ENCODE peak calls at places on chromosomes 6 and 20, in five cellular contexts. X is neural crest cell, Z is GM23338, I is IMR-90, T is HFFc6. W is an unnamed sample.

GRCh38 chr6:150567823-150568383 is 31.8 kb upstream of the PLEKHG1 start:
- DNase-seq in X (no peak), Z (no peak), I (no peak), T (no peak), W (no peak)

GRCh38 chr6:71404145-71404966 is 115.7 kb downstream of the OGFRL1 start:
- DNase-seq in X (no peak), Z (peak), I (peak), T (peak), W (peak)

GRCh38 chr6:18640754-18641153 is 253.6 kb downstream of the RNF144B start:
- DNase-seq in X (no peak), Z (no peak), I (no peak), T (no peak), W (no peak)

GRCh38 chr6:130995783-130996447 is 67.1 kb downstream of the EPB41L2 start:
- DNase-seq in X (no peak), Z (no peak), I (peak), T (no peak), W (peak)

GRCh38 chr20:45049904-45050471 is 50.9 kb downstream of the KCNS1 start:
- DNase-seq in X (peak), Z (no peak), I (no peak), T (no peak), W (no peak)

GRCh38 chr20:50321797-50322480 is 131.3 kb downstream of the CEBPB start:
- DNase-seq in X (no peak), Z (no peak), I (peak), T (no peak), W (peak)

GRCh38 chr6:148497256-148497655 is 154.6 kb downstream of the SASH1 start:
- DNase-seq in X (no peak), Z (no peak), I (peak), T (peak), W (peak)

GRCh38 chr6:148272084-148272483 is 70.6 kb upstream of the SASH1 start:
- DNase-seq in X (no peak), Z (no peak), I (peak), T (peak), W (peak)

GRCh38 chr6:85452441-85452881 is 2.6 kb downstream of the NT5E start:
- DNase-seq in X (no peak), Z (no peak), I (peak), T (peak), W (peak)

GRCh38 chr6:137240168-137240567 is 21.0 kb upstream of the IFNGR1 start:
- DNase-seq in X (no peak), Z (no peak), I (peak), T (peak), W (peak)

GRCh38 chr6:65123516-65123915 is 583.5 kb downstream of the EYS start:
- DNase-seq in X (no peak), Z (no peak), I (peak), T (no peak), W (no peak)

GRCh38 chr6:18424201-18424600 is 37.1 kb downstream of the RNF144B start:
- DNase-seq in X (no peak), Z (peak), I (no peak), T (no peak), W (no peak)

GRCh38 chr20:13333036-13333435 is 112.0 kb downstream of the ISM1 start:
- DNase-seq in X (no peak), Z (no peak), I (no peak), T (no peak), W (no peak)

GRCh38 chr6:11428895-11429294 is 108.7 kb upstream of the TMEM170B start:
- DNase-seq in X (no peak), Z (peak), I (peak), T (peak), W (peak)

GRCh38 chr6:12297363-12298016 is 7.3 kb downstream of the EDN1 start:
- DNase-seq in X (no peak), Z (no peak), I (no peak), T (no peak), W (no peak)

GRCh38 chr6:113818528-113818927 is 38.6 kb upstream of the MARCKS start:
- DNase-seq in X (no peak), Z (no peak), I (peak), T (no peak), W (peak)

GRCh38 chr20:47227576-47227975 is 128.9 kb downstream of the ZMYND8 start:
- DNase-seq in X (no peak), Z (no peak), I (no peak), T (no peak), W (no peak)

GRCh38 chr20:23546435-23547144 is 21.7 kb downstream of the CST9L start:
- DNase-seq in X (no peak), Z (no peak), I (no peak), T (no peak), W (no peak)

GRCh38 chr20:49675368-49676151 is 38.1 kb downstream of the B4GALT5 start:
- DNase-seq in X (no peak), Z (no peak), I (no peak), T (no peak), W (no peak)

GRCh38 chr20:35010405-35011192 is 54.9 kb downstream of the MYH7B start:
- DNase-seq in X (no peak), Z (no peak), I (no peak), T (no peak), W (no peak)

GRCh38 chr20:25439328-25439727 is 31.9 kb downstream of the GINS1 start:
- DNase-seq in X (no peak), Z (no peak), I (no peak), T (no peak), W (no peak)

GRCh38 chr20:25197173-25197869 is 1.8 kb downstream of the ENTPD6 start:
- DNase-seq in X (no peak), Z (peak), I (no peak), T (no peak), W (no peak)

GRCh38 chr6:105428342-105428957 is 25.6 kb upstream of the PREP start:
- DNase-seq in X (no peak), Z (no peak), I (peak), T (peak), W (peak)

GRCh38 chr20:45347297-45347935 is 808 bp downstream of the SDC4 start:
- DNase-seq in X (no peak), Z (no peak), I (no peak), T (no peak), W (no peak)

GRCh38 chr6:109762166-109762565 is 71.1 kb downstream of the FIG4 start:
- DNase-seq in X (no peak), Z (no peak), I (no peak), T (no peak), W (no peak)

GRCh38 chr20:17610566-17611289 is 40.9 kb downstream of the DSTN start:
- DNase-seq in X (no peak), Z (peak), I (no peak), T (no peak), W (peak)

GRCh38 chr6:84652356-84653026 is 111.9 kb downstream of the TBX18 start:
- DNase-seq in X (no peak), Z (no peak), I (peak), T (peak), W (peak)

GRCh38 chr6:108944707-108945685 is 96.8 kb downstream of the ARMC2 start:
- DNase-seq in X (no peak), Z (no peak), I (peak), T (peak), W (peak)

GRCh38 chr6:107509506-107509905 is 19.6 kb downstream of the SOBP start:
- DNase-seq in X (no peak), Z (peak), I (peak), T (no peak), W (no peak)

GRCh38 chr6:38554700-38555413 is 84.9 kb downstream of the BTBD9 start:
- DNase-seq in X (no peak), Z (peak), I (peak), T (peak), W (peak)

DNA sequence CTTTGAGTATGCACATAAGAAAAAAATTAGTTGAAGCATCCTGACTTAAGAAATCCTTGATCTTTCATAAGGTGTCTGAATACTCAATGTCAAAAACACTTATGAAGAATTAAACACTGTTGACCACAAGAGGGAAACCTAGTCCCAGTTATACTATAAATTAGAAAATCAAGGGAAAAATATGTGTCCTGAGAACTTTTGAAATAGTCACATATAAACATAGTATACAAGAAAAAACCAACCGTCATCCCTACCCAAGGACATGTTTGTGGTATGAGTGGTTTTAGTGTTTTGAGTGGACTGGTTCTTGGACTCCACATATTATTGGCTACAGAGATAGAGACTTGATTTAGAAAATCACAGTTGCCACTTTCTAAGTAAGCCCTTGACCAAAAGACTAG is 7.6 kb upstream of the HLA-DRA start:
- DNase-seq in X (no peak), Z (peak), I (peak), T (peak), W (peak)
- TF ChIP-seq CTCF in X (peak), Z (no peak), I (peak), T (peak), W (peak)

GRCh38 chr20:20184711-20185110 is 132.4 kb downstream of the CFAP61 start:
- DNase-seq in X (no peak), Z (no peak), I (no peak), T (no peak), W (no peak)

GRCh38 chr20:20181322-20181721 is 129.0 kb downstream of the CFAP61 start:
- DNase-seq in X (no peak), Z (no peak), I (no peak), T (no peak), W (no peak)

GRCh38 chr20:20188647-20189046 is 136.3 kb downstream of the CFAP61 start:
- DNase-seq in X (no peak), Z (no peak), I (no peak), T (no peak), W (no peak)

DNA sequence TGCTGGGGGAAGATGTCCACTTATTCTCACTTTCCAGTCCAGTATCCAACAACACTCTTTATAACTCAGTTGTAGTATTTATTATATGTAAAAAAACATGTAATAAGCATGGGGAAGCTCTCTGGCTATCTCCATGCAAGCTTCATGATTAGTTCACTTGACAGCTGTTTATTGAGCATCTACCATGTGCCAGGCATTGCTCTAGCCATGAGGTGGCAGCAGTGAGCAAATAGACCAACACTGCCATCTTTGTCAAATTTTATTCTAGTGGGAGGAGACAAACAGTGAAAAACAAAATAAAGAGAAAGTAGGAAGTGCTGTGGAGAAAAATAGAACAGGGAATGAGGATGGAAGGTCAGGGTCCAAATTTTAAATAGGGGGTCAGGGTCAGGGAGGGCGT is 131.8 kb downstream of the CFAP61 start:
- DNase-seq in X (no peak), Z (peak), I (no peak), T (no peak), W (no peak)
- TF ChIP-seq CTCF in X (peak), Z (peak), I (peak), T (peak), W (peak)

GRCh38 chr6:159104931-159105330 is 60.1 kb upstream of the TAGAP start:
- DNase-seq in X (no peak), Z (no peak), I (no peak), T (no peak), W (no peak)

GRCh38 chr6:159102373-159103160 is 57.8 kb upstream of the TAGAP start:
- DNase-seq in X (no peak), Z (no peak), I (no peak), T (no peak), W (no peak)

GRCh38 chr6:159105716-159106115 is 60.9 kb upstream of the TAGAP start:
- DNase-seq in X (no peak), Z (no peak), I (no peak), T (no peak), W (peak)

GRCh38 chr6:159103396-159104162 is 58.8 kb upstream of the TAGAP start:
- DNase-seq in X (no peak), Z (peak), I (no peak), T (no peak), W (no peak)

GRCh38 chr6:159104163-159104885 is 59.5 kb upstream of the TAGAP start:
- DNase-seq in X (peak), Z (peak), I (peak), T (peak), W (peak)
- TF ChIP-seq CTCF in X (peak), Z (peak), I (peak), T (peak), W (peak)

GRCh38 chr6:73941892-73942291 is 245.9 kb downstream of the CD109 start:
- DNase-seq in X (no peak), Z (no peak), I (peak), T (no peak), W (no peak)

GRCh38 chr6:73937805-73938204 is 241.8 kb downstream of the CD109 start:
- DNase-seq in X (no peak), Z (no peak), I (peak), T (no peak), W (no peak)

GRCh38 chr6:73943930-73944652 is 248.1 kb downstream of the CD109 start:
- DNase-seq in X (no peak), Z (no peak), I (no peak), T (no peak), W (no peak)

GRCh38 chr6:73943401-73943800 is 247.4 kb downstream of the CD109 start:
- DNase-seq in X (no peak), Z (no peak), I (no peak), T (no peak), W (peak)

DNA sequence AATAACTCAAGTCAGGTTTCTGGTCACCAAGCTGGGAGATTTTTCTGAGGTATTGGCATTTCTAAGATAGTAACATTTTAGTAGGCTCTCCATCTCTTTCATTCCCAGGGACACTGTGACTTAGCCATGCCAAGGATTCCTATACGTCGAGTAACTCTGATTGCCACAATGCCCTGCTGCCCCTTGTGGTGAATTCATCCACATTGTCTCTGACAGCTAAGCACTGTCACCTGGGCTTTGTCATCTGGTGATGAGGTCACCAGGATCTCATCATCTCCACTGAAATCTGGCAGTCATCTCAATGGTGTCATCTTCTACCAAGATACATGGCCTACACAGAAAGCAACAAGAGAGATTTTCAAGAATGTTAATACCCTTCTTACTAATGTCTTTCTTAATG is 246.6 kb downstream of the CD109 start:
- DNase-seq in X (no peak), Z (peak), I (peak), T (peak), W (peak)
- TF ChIP-seq CTCF in X (no peak), Z (peak), I (peak), T (peak), W (no peak)

GRCh38 chr6:146388736-146389364 is 154.8 kb upstream of the RAB32 start:
- DNase-seq in X (no peak), Z (peak), I (no peak), T (no peak), W (no peak)
- TF ChIP-seq CTCF in X (no peak), Z (no peak), I (no peak), T (no peak), W (no peak)

GRCh38 chr20:4227085-4227821 is 211.9 kb upstream of the RNF24 start:
- DNase-seq in X (no peak), Z (peak), I (peak), T (peak), W (peak)
- TF ChIP-seq CTCF in X (peak), Z (peak), I (peak), T (peak), W (peak)

W was measured in fibroblast of villous mesenchyme.